ENCODE peak calls at places on chromosome 7, in seven cellular contexts. S is upper lobe of right lung, V is endothelial cell of umbilical vein, H is IMR-90, U is mucosa of descending colon, M is GM13977, F is nephron progenitor cell. X is an unnamed sample.

GRCh38 chr7:129616530-129616929 is 5.0 kb downstream of the NRF1 start:
- DNase-seq in U (no peak), H (no peak), S (no peak), M (no peak), F (no peak), V (no peak), X (no peak)

GRCh38 chr7:15305002-15305600 is 256.7 kb downstream of the AGMO start:
- DNase-seq in M (peak), V (peak), S (no peak), U (peak), F (peak), H (peak), X (peak)

GRCh38 chr7:98136423-98136822 is 29.8 kb downstream of the LMTK2 start:
- DNase-seq in U (no peak), M (no peak), V (no peak), S (no peak), H (no peak), F (no peak), X (no peak)

GRCh38 chr7:129886818-129887186 is 66.0 kb downstream of the UBE2H start:
- DNase-seq in U (no peak), H (no peak), F (no peak), M (no peak), S (no peak), V (no peak), X (no peak)

GRCh38 chr7:98860069-98860468 is 9.7 kb downstream of the TMEM130 start:
- DNase-seq in V (no peak), U (no peak), S (no peak), H (no peak), M (no peak), F (no peak), X (no peak)

GRCh38 chr7:128914566-128915151 is 4.2 kb upstream of the KCP start:
- DNase-seq in U (no peak), S (peak), H (no peak), F (no peak), M (peak), V (no peak), X (peak)

GRCh38 chr7:133372337-133372736 is 119.5 kb downstream of the EXOC4 start:
- DNase-seq in M (no peak), V (no peak), F (no peak), U (no peak), H (no peak), S (no peak), X (no peak)

GRCh38 chr7:81919494-81919893 is 149.6 kb upstream of the HGF start:
- DNase-seq in U (no peak), M (no peak), F (no peak), S (no peak), H (no peak), V (no peak), X (no peak)

GRCh38 chr7:25249772-25250171 is 21.5 kb upstream of the NPVF start:
- DNase-seq in U (no peak), S (no peak), M (no peak), H (no peak), F (no peak), V (no peak), X (no peak)

GRCh38 chr7:87993269-87993668 is 59.2 kb downstream of the ADAM22 start:
- DNase-seq in H (no peak), M (no peak), U (no peak), S (no peak), V (no peak), F (no peak), X (no peak)

GRCh38 chr7:66443946-66444345 is 184.7 kb upstream of the KCTD7 start:
- DNase-seq in V (peak), M (no peak), H (no peak), U (no peak), F (no peak), S (no peak), X (no peak)

GRCh38 chr7:129191272-129191671 is 2.8 kb downstream of the SMO start:
- DNase-seq in H (no peak), V (no peak), F (no peak), M (no peak), S (no peak), U (no peak), X (no peak)

GRCh38 chr7:105130580-105130979 is 116.6 kb downstream of the KMT2E start:
- DNase-seq in S (no peak), F (no peak), V (no peak), H (no peak), U (no peak), M (no peak), X (no peak)

GRCh38 chr7:98322331-98323260 is 41.1 kb downstream of the BRI3 start:
- DNase-seq in F (no peak), V (no peak), U (peak), H (no peak), M (no peak), S (peak), X (no peak)

GRCh38 chr7:31466036-31466435 is 47.9 kb upstream of the ITPRID1 start:
- DNase-seq in U (no peak), F (no peak), M (no peak), V (no peak), S (no peak), H (no peak), X (no peak)

GRCh38 chr7:4706384-4707032 is 24.4 kb downstream of the FOXK1 start:
- DNase-seq in U (no peak), S (no peak), H (peak), M (no peak), F (peak), V (peak), X (no peak)

GRCh38 chr7:42982604-42983115 is 50.5 kb downstream of the MRPL32 start:
- DNase-seq in M (no peak), V (no peak), U (no peak), F (no peak), H (no peak), S (no peak), X (no peak)

GRCh38 chr7:99020413-99020715 is 123.5 kb downstream of the SMURF1 start:
- DNase-seq in U (no peak), M (no peak), V (no peak), F (no peak), S (no peak), H (no peak), X (no peak)

GRCh38 chr7:101714097-101714496 is 85.0 kb upstream of the MYL10 start:
- DNase-seq in M (no peak), S (no peak), F (no peak), H (no peak), V (no peak), U (no peak), X (no peak)

GRCh38 chr7:113774182-113774807 is 144.5 kb downstream of the PPP1R3A start:
- DNase-seq in V (peak), F (peak), U (peak), S (no peak), M (peak), H (peak), X (peak)

GRCh38 chr7:44152971-44153947 is 12.1 kb upstream of the MYL7 start:
- DNase-seq in M (no peak), H (no peak), F (no peak), S (no peak), U (no peak), V (no peak), X (no peak)

GRCh38 chr7:80415522-80415921 is 96.3 kb downstream of the GNAT3 start:
- DNase-seq in F (no peak), U (no peak), M (no peak), S (no peak), H (peak), V (no peak), X (no peak)

GRCh38 chr7:114048386-114049235 is 129.8 kb upstream of the PPP1R3A start:
- DNase-seq in H (peak), M (no peak), S (no peak), V (no peak), U (peak), F (no peak), X (no peak)

GRCh38 chr7:30921540-30921930 is 9.9 kb downstream of the AQP1 start:
- DNase-seq in M (no peak), U (no peak), F (no peak), V (no peak), S (peak), H (no peak), X (no peak)

GRCh38 chr7:69617364-69617763 is 19.1 kb downstream of the AUTS2 start:
- DNase-seq in M (no peak), S (no peak), H (no peak), U (no peak), F (no peak), V (no peak), X (no peak)

GRCh38 chr7:87204933-87205332 is 14.6 kb downstream of the TMEM243 start:
- DNase-seq in H (no peak), F (no peak), U (no peak), V (no peak), S (no peak), M (no peak), X (no peak)

GRCh38 chr7:16982640-16983103 is 100.9 kb upstream of the AGR3 start:
- DNase-seq in H (peak), U (no peak), M (no peak), F (peak), V (peak), S (no peak), X (peak)

GRCh38 chr7:17706734-17707133 is 233.6 kb downstream of the SNX13 start:
- DNase-seq in H (peak), V (peak), S (no peak), U (peak), M (peak), F (peak), X (peak)

GRCh38 chr7:98777051-98777450 is 92.8 kb downstream of the TMEM130 start:
- DNase-seq in F (no peak), V (no peak), H (no peak), U (no peak), S (no peak), M (no peak), X (no peak)

GRCh38 chr7:17336168-17336567 is 37.7 kb downstream of the AHR start:
- DNase-seq in H (no peak), F (no peak), M (no peak), S (no peak), U (no peak), V (no peak), X (no peak)

GRCh38 chr7:150324366-150324961 is 1.1 kb upstream of the ACTR3C start:
- DNase-seq in U (peak), F (no peak), V (no peak), S (no peak), H (peak), M (peak), X (peak)

GRCh38 chr7:150323682-150324365 is 479 bp upstream of the ACTR3C start:
- DNase-seq in F (no peak), M (peak), S (no peak), U (peak), V (no peak), H (no peak), X (no peak)

GRCh38 chr7:150322114-150322832 is 882 bp upstream of the LRRC61 start:
- DNase-seq in H (no peak), S (no peak), F (no peak), M (no peak), U (peak), V (no peak), X (peak)

GRCh38 chr7:150321788-150322113 is 1.4 kb upstream of the LRRC61 start:
- DNase-seq in V (no peak), F (no peak), M (no peak), H (no peak), S (no peak), U (no peak), X (no peak)

GRCh38 chr7:150322833-150323681 is at the start of the genes ACTR3C and LRRC61:
- DNase-seq in V (no peak), S (peak), U (peak), M (peak), F (no peak), H (no peak), X (peak)
- TF ChIP-seq CTCF in V (no peak), S (peak), U (peak), M (peak), F (no peak), H (no peak), X (peak)

DNA sequence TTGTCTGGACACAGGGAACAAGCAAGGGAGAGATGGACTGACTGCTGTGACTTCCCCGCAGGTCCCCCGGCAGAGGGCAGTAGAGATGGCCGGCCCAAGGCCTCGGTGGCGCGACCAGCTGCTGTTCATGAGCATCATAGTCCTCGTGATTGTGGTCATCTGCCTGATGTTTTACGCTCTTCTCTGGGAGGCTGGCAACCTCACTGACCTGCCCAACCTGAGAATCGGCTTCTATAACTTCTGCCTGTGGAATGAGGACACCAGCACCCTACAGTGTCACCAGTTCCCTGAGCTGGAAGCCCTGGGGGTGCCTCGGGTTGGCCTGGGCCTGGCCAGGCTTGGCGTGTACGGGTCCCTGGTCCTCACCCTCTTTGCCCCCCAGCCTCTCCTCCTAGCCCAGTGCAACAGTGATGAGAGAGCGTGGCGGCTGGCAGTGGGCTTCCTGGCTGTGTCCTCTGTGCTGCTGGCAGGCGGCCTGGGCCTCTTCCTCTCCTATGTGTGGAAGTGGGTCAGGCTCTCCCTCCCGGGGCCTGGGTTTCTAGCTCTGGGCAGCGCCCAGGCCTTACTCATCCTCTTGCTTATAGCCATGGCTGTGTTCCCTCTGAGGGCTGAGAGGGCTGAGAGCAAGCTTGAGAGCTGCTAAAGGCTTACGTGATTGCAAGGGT is 6.0 kb downstream of the CYREN start:
- DNase-seq in H (no peak), V (no peak), U (no peak), M (no peak), S (no peak), F (no peak), X (no peak)
- TF ChIP-seq CTCF in H (no peak), V (no peak), U (no peak), M (no peak), S (no peak), F (no peak), X (no peak)

GRCh38 chr7:152924826-152925411 is 165.4 kb downstream of the ACTR3B start:
- DNase-seq in U (no peak), V (no peak), M (peak), S (no peak), H (no peak), F (no peak), X (no peak)
- TF ChIP-seq CTCF in U (no peak), V (no peak), M (no peak), S (no peak), H (no peak), F (no peak), X (no peak)

GRCh38 chr7:116583653-116584052 is 58.8 kb downstream of the CAV1 start:
- DNase-seq in S (no peak), V (no peak), U (no peak), M (peak), F (no peak), H (no peak), X (peak)
- TF ChIP-seq CTCF in S (no peak), V (no peak), U (no peak), M (no peak), F (no peak), H (no peak), X (no peak)

DNA sequence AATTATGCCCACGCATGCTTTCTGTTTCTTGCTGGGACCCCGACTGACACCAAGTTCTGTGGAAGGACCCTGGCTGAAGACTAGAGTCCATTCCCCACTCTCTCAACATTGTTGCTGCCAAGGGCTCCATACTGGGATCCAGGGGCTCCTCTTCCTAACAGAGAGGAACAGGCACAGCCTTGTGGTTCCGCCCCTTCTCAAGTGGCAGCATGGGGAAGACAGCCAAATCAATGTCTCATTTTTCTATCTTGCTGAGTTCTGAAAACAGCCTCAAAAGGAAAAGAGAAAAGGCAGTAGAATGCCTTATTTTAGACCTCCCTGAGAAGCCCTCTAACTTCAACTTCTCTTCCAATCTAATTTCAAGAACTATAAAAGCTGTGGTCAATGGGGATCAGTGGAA is 23.7 kb upstream of the LAMB1 start:
- DNase-seq in U (no peak), H (no peak), S (no peak), F (no peak), M (no peak), V (no peak), X (no peak)
- TF ChIP-seq CTCF in U (no peak), H (no peak), S (no peak), F (no peak), M (no peak), V (no peak), X (no peak)

GRCh38 chr7:155598810-155599210 is 45.7 kb upstream of the RBM33 start:
- DNase-seq in M (peak), F (peak), S (peak), V (peak), H (peak), U (peak), X (peak)
- TF ChIP-seq CTCF in M (peak), F (peak), S (peak), V (peak), H (peak), U (peak), X (peak)

X was measured in activated CD8-positive, alpha-beta T cell treated with anti-CD3 and anti-CD28 coated beads for 36 hours.